ENCODE peak calls at places on chromosomes 3 and 15, in six cellular contexts. M is EL, O is EH, L is NCI-H510A treated with DMSO at 0.1 percent for 48 hours, W is nephron progenitor cell, Y is IMR-90. H is an unnamed sample.

GRCh38 chr3:185728630-185729334 is 96.1 kb downstream of the IGF2BP2 start:
- DNase-seq in M (peak), O (peak), L (no peak), W (no peak), Y (no peak), H (no peak)

GRCh38 chr15:25825215-25825614 is 37.9 kb downstream of the ATP10A start:
- DNase-seq in M (no peak), O (peak), L (no peak), W (no peak), Y (no peak), H (no peak)

GRCh38 chr15:42107483-42107882 is 13.1 kb upstream of the PLA2G4D start:
- DNase-seq in M (no peak), O (no peak), L (peak), W (no peak), Y (no peak), H (no peak)

GRCh38 chr3:46127503-46127902 is 80.6 kb downstream of the CCR1 start:
- DNase-seq in M (peak), O (peak), L (no peak), W (no peak), Y (peak), H (no peak)

GRCh38 chr3:181316481-181316880 is 326.9 kb upstream of the DNAJC19 start:
- DNase-seq in M (no peak), O (no peak), L (no peak), W (peak), Y (peak), H (peak)

GRCh38 chr3:15602146-15602536 is 596 bp downstream of the BTD start:
- DNase-seq in M (no peak), O (no peak), L (no peak), W (no peak), Y (no peak), H (peak)

GRCh38 chr3:33447958-33448357 is 7.8 kb upstream of the UBP1 start:
- DNase-seq in M (no peak), O (no peak), L (no peak), W (peak), Y (no peak), H (no peak)

GRCh38 chr15:97902140-97902780 is 58.2 kb upstream of the ARRDC4 start:
- DNase-seq in M (peak), O (peak), L (no peak), W (no peak), Y (peak), H (no peak)

GRCh38 chr15:59550961-59551360 is 60.6 kb upstream of the GCNT3 start:
- DNase-seq in M (no peak), O (no peak), L (no peak), W (no peak), Y (no peak), H (no peak)

GRCh38 chr3:107208100-107208499 is 169.1 kb upstream of the CCDC54 start:
- DNase-seq in M (peak), O (peak), L (peak), W (peak), Y (peak), H (peak)

GRCh38 chr3:194772241-194773000 is 86.7 kb downstream of the FAM43A start:
- DNase-seq in M (no peak), O (no peak), L (no peak), W (no peak), Y (no peak), H (no peak)

GRCh38 chr3:36941162-36941561 is 3.7 kb downstream of the TRANK1 start:
- DNase-seq in M (no peak), O (no peak), L (no peak), W (no peak), Y (no peak), H (no peak)